ENCODE peak calls at places on chromosomes 11 and 22, in eight cellular contexts. A, D, C, Q, H, W, X and T are unnamed samples.

GRCh38 chr11:120167659-120168058 is 29.7 kb upstream of the TRIM29 start:
- DNase-seq in A (no peak), D (no peak), C (no peak), Q (no peak), H (no peak), W (no peak), X (no peak), T (no peak)

GRCh38 chr22:50275181-50276055 is 5.2 kb upstream of the MAPK11 start:
- DNase-seq in A (no peak), D (no peak), C (no peak), Q (no peak), H (no peak), W (no peak), X (no peak), T (no peak)

GRCh38 chr11:9138612-9139579 is 47.5 kb upstream of the SCUBE2 start:
- DNase-seq in A (peak), D (no peak), C (peak), Q (peak), H (peak), W (peak), X (no peak), T (peak)

GRCh38 chr22:20131593-20131855 is at the start of gene ZDHHC8:
- DNase-seq in A (no peak), D (no peak), C (no peak), Q (no peak), H (no peak), W (no peak), X (peak), T (no peak)

GRCh38 chr22:39530692-39531331 is 1.7 kb downstream of the RPS19BP1 start:
- DNase-seq in A (peak), D (no peak), C (no peak), Q (no peak), H (no peak), W (no peak), X (no peak), T (no peak)

GRCh38 chr11:102269927-102270326 is 47.4 kb upstream of the BIRC3 start:
- DNase-seq in A (peak), D (no peak), C (peak), Q (peak), H (peak), W (no peak), X (no peak), T (peak)

GRCh38 chr11:118073554-118073953 is 3.3 kb upstream of the TMPRSS4 start:
- DNase-seq in A (no peak), D (no peak), C (no peak), Q (no peak), H (no peak), W (no peak), X (no peak), T (no peak)

GRCh38 chr11:81687057-81687456 is 1046.6 kb downstream of the FAM181B start:
- DNase-seq in A (no peak), D (no peak), C (no peak), Q (no peak), H (no peak), W (no peak), X (no peak), T (no peak)

GRCh38 chr11:59643390-59643789 is 25.4 kb downstream of the PATL1 start:
- DNase-seq in A (no peak), D (no peak), C (no peak), Q (no peak), H (no peak), W (no peak), X (no peak), T (no peak)

GRCh38 chr11:93652161-93652597 is 9.3 kb upstream of the CEP295 start:
- DNase-seq in A (peak), D (no peak), C (no peak), Q (no peak), H (no peak), W (peak), X (no peak), T (no peak)

GRCh38 chr11:134679592-134679991 is 267.6 kb upstream of the B3GAT1 start:
- DNase-seq in A (no peak), D (no peak), C (no peak), Q (no peak), H (no peak), W (no peak), X (no peak), T (no peak)

GRCh38 chr11:120929664-120930154 is 94.2 kb upstream of the TBCEL start:
- DNase-seq in A (no peak), D (peak), C (peak), Q (no peak), H (no peak), W (peak), X (no peak), T (no peak)

GRCh38 chr11:118206612-118207031 is 18.2 kb downstream of the JAML start:
- DNase-seq in A (no peak), D (no peak), C (no peak), Q (no peak), H (no peak), W (no peak), X (no peak), T (no peak)

GRCh38 chr22:31692186-31692886 is 30.3 kb upstream of the PISD start:
- DNase-seq in A (peak), D (no peak), C (no peak), Q (no peak), H (no peak), W (no peak), X (no peak), T (peak)

GRCh38 chr11:109229682-109230081 is 192.3 kb upstream of the C11orf87 start:
- DNase-seq in A (no peak), D (no peak), C (no peak), Q (no peak), H (peak), W (no peak), X (no peak), T (no peak)

GRCh38 chr11:126736682-126737404 is 263.7 kb downstream of the KIRREL3 start:
- DNase-seq in A (no peak), D (no peak), C (no peak), Q (no peak), H (no peak), W (no peak), X (no peak), T (no peak)

GRCh38 chr11:73193251-73194033 is 24.6 kb upstream of the P2RY2 start:
- DNase-seq in A (no peak), D (no peak), C (no peak), Q (peak), H (no peak), W (no peak), X (no peak), T (no peak)

GRCh38 chr11:95322546-95322945 is 91.5 kb upstream of the SESN3 start:
- DNase-seq in A (peak), D (no peak), C (no peak), Q (no peak), H (no peak), W (no peak), X (no peak), T (no peak)

GRCh38 chr11:87421422-87421821 is 383.7 kb downstream of the TMEM135 start:
- DNase-seq in A (peak), D (peak), C (no peak), Q (peak), H (no peak), W (peak), X (no peak), T (peak)

GRCh38 chr11:108853151-108853550 is 188.3 kb downstream of the DDX10 start:
- DNase-seq in A (no peak), D (no peak), C (no peak), Q (no peak), H (no peak), W (no peak), X (no peak), T (no peak)

GRCh38 chr11:67997460-67997921 is 6.4 kb downstream of the UNC93B1 start:
- DNase-seq in A (no peak), D (no peak), C (no peak), Q (no peak), H (no peak), W (no peak), X (no peak), T (no peak)

GRCh38 chr11:1202154-1202775 is 20.6 kb upstream of the MUC5B start:
- DNase-seq in A (no peak), D (peak), C (no peak), Q (no peak), H (no peak), W (no peak), X (peak), T (no peak)

GRCh38 chr11:32508780-32509179 is 73.4 kb upstream of the WT1 start:
- DNase-seq in A (no peak), D (no peak), C (no peak), Q (no peak), H (no peak), W (no peak), X (no peak), T (no peak)

GRCh38 chr11:57491371-57492061 is 24.0 kb downstream of the SLC43A1 start:
- DNase-seq in A (peak), D (peak), C (no peak), Q (no peak), H (no peak), W (no peak), X (peak), T (no peak)

GRCh38 chr11:121904148-121904547 is 211.9 kb downstream of the BLID start:
- DNase-seq in A (no peak), D (no peak), C (no peak), Q (no peak), H (no peak), W (no peak), X (no peak), T (no peak)

GRCh38 chr22:37672920-37673453 is 2.4 kb upstream of the LGALS1 start:
- DNase-seq in A (no peak), D (no peak), C (no peak), Q (no peak), H (no peak), W (no peak), X (no peak), T (no peak)

GRCh38 chr11:86800076-86800955 is at the start of gene PRSS23:
- DNase-seq in A (no peak), D (peak), C (peak), Q (peak), H (no peak), W (peak), X (peak), T (no peak)